ENCODE peak calls at places on chromosomes 6 and 20, in ten cellular contexts. R is mesendoderm; I is activated effector memory CD4-positive, alpha-beta T cell treated with Interleukin-2 at 50 U/mL for 16 hours; Z is fibroblast of lung; F is mammary epithelial cell; L is NCI-H1694 treated with DMSO at 0.1 percent for 48 hours; T is activated CD4-positive, alpha-beta memory T cell treated with anti-CD3 and anti-CD28 coated beads for 36 hours; H is anterior cingulate cortex; C is DMS79; G is left colon. A is an unnamed sample.

GRCh38 chr20:14264869-14265268 is 72.5 kb downstream of the FLRT3 start:
- DNase-seq in C (no peak), R (peak; percentile 66), Z (peak; percentile 28), L (no peak), H (no peak), G (no peak), I (no peak), T (no peak), F (peak; percentile 9), A (no peak)

GRCh38 chr20:17712708-17713107 is 12.9 kb downstream of the BANF2 start:
- DNase-seq in I (no peak), G (no peak), T (no peak), Z (peak; percentile 32), L (no peak), H (no peak), F (no peak), C (no peak), R (no peak), A (no peak)

GRCh38 chr20:16290358-16290757 is 282.9 kb downstream of the KIF16B start:
- DNase-seq in L (no peak), H (no peak), I (no peak), Z (no peak), T (no peak), R (peak; percentile 6), C (no peak), G (no peak), F (no peak), A (peak; percentile 49)

GRCh38 chr6:107698146-107698545 is 126.0 kb downstream of the SCML4 start:
- DNase-seq in F (peak; percentile 64), Z (peak; percentile 56), G (no peak), H (no peak), R (no peak), C (no peak), L (no peak), T (no peak), I (no peak), A (no peak)

GRCh38 chr6:114007451-114007953 is 36.6 kb upstream of the HDAC2 start:
- DNase-seq in Z (no peak), C (peak; percentile 0), L (no peak), T (peak; percentile 35), G (no peak), H (no peak), R (peak; percentile 58), I (peak; percentile 10), F (peak; percentile 17), A (no peak)

GRCh38 chr6:20715135-20715806 is 181.0 kb downstream of the CDKAL1 start:
- DNase-seq in L (no peak), R (no peak), G (no peak), T (no peak), I (no peak), Z (no peak), H (no peak), C (no peak), F (no peak), A (no peak)

GRCh38 chr6:4906293-4906941 is 97.4 kb downstream of the RPP40 start:
- DNase-seq in C (no peak), R (no peak), I (no peak), G (no peak), L (no peak), T (no peak), H (no peak), Z (no peak), F (no peak), A (no peak)

GRCh38 chr6:70059047-70059719 is 192.8 kb downstream of the COL19A1 start:
- DNase-seq in C (no peak), I (no peak), F (no peak), H (no peak), Z (no peak), T (no peak), L (no peak), R (no peak), G (no peak), A (no peak)

GRCh38 chr6:130885392-130886192 is 58.4 kb downstream of the SMLR1 start:
- DNase-seq in H (no peak), R (peak; percentile 85), G (peak; percentile 32), C (peak; percentile 8), L (peak; percentile 36), F (peak; percentile 57), T (peak; percentile 72), Z (peak; percentile 87), I (peak; percentile 10), A (peak; percentile 82)